ENCODE peak calls at places on chromosome 12, in five cellular contexts. E, S, C, L and T are unnamed samples.
A peak's percentile ranks its signal among the peaks of the same experiment; 100 is the strongest.

GRCh38 chr12:57141249-57141648 is 6.2 kb downstream of the LRP1-AS start:
- DNase-seq in E (no peak), S (no peak), C (no peak), L (no peak), T (no peak)

GRCh38 chr12:53514626-53515290 is 7.5 kb upstream of the NPFF start:
- DNase-seq in E (no peak), S (no peak), C (no peak), L (no peak), T (no peak)

GRCh38 chr12:68349921-68350606 is 17.9 kb upstream of the MDM1 start:
- DNase-seq in E (no peak), S (no peak), C (no peak), L (no peak), T (no peak)

GRCh38 chr12:59895161-59895785 is 299.4 kb downstream of the SLC16A7 start:
- DNase-seq in E (no peak), S (no peak), C (no peak), L (no peak), T (no peak)

GRCh38 chr12:6613776-6614512 is 6.8 kb upstream of the CHD4 start:
- DNase-seq in E (peak; percentile 50), S (peak; percentile 92), C (peak; percentile 97), L (peak; percentile 62), T (peak; percentile 37)

GRCh38 chr12:31325524-31325875 is 450 bp downstream of the SINHCAF start:
- DNase-seq in E (peak; percentile 21), S (no peak), C (no peak), L (no peak), T (no peak)

GRCh38 chr12:6072302-6072752 is 52.1 kb downstream of the VWF start:
- DNase-seq in E (no peak), S (peak; percentile 78), C (no peak), L (no peak), T (no peak)

GRCh38 chr12:117042171-117042809 is 56.9 kb downstream of the TESC start:
- DNase-seq in E (no peak), S (peak; percentile 34), C (no peak), L (peak; percentile 27), T (no peak)

GRCh38 chr12:109739747-109740693 is 26.4 kb downstream of the FAM222A start:
- DNase-seq in E (peak; percentile 26), S (no peak), C (no peak), L (peak; percentile 69), T (peak; percentile 69)

GRCh38 chr12:202081-202731 is 11.8 kb downstream of the SLC6A12 start:
- DNase-seq in E (no peak), S (no peak), C (no peak), L (no peak), T (no peak)

GRCh38 chr12:5135126-5135525 is 91.4 kb downstream of the KCNA5 start:
- DNase-seq in E (no peak), S (no peak), C (no peak), L (no peak), T (no peak)

GRCh38 chr12:47885012-47885501 is 19.7 kb downstream of the VDR start:
- DNase-seq in E (no peak), S (no peak), C (no peak), L (no peak), T (no peak)

GRCh38 chr12:129049917-129050316 is 196.6 kb downstream of the GLT1D1 start:
- DNase-seq in E (no peak), S (peak; percentile 28), C (no peak), L (no peak), T (peak; percentile 35)

GRCh38 chr12:115260807-115261161 is 576.8 kb upstream of the TBX3 start:
- DNase-seq in E (no peak), S (no peak), C (no peak), L (no peak), T (no peak)

GRCh38 chr12:79168687-79169086 is 304.1 kb downstream of the SYT1 start:
- DNase-seq in E (no peak), S (no peak), C (no peak), L (no peak), T (no peak)

GRCh38 chr12:47920913-47921312 is 16.1 kb upstream of the VDR start:
- DNase-seq in E (no peak), S (no peak), C (no peak), L (no peak), T (no peak)

GRCh38 chr12:115762934-115763333 is 514.6 kb downstream of the MED13L start:
- DNase-seq in E (no peak), S (no peak), C (no peak), L (no peak), T (no peak)

GRCh38 chr12:109223211-109223610 is 85.9 kb downstream of the FOXN4 start:
- DNase-seq in E (no peak), S (no peak), C (no peak), L (no peak), T (no peak)

GRCh38 chr12:95446511-95446910 is 27.4 kb upstream of the METAP2 start:
- DNase-seq in E (no peak), S (peak; percentile 29), C (no peak), L (peak; percentile 38), T (no peak)

GRCh38 chr12:101680647-101681046 is 16.8 kb upstream of the CHPT1 start:
- DNase-seq in E (no peak), S (no peak), C (no peak), L (no peak), T (no peak)

GRCh38 chr12:26803552-26803951 is 29.4 kb downstream of the ITPR2 start:
- DNase-seq in E (no peak), S (no peak), C (no peak), L (no peak), T (no peak)

GRCh38 chr12:77796775-77797174 is 33.9 kb upstream of the NAV3 start:
- DNase-seq in E (no peak), S (no peak), C (no peak), L (no peak), T (no peak)

GRCh38 chr12:52876371-52876770 is 27.6 kb upstream of the KRT78 start:
- DNase-seq in E (no peak), S (no peak), C (no peak), L (no peak), T (no peak)

GRCh38 chr12:2343672-2344071 is 290.9 kb downstream of the CACNA1C start:
- DNase-seq in E (no peak), S (no peak), C (peak; percentile 19), L (no peak), T (no peak)

GRCh38 chr12:59678759-59679411 is 83.1 kb downstream of the SLC16A7 start:
- DNase-seq in E (no peak), S (no peak), C (no peak), L (no peak), T (no peak)

GRCh38 chr12:109115404-109115757 is 1.0 kb upstream of the ACACB start:
- DNase-seq in E (no peak), S (no peak), C (no peak), L (no peak), T (no peak)

GRCh38 chr12:39626033-39626814 is 6.6 kb upstream of the ABCD2 start:
- DNase-seq in E (no peak), S (no peak), C (no peak), L (no peak), T (no peak)

GRCh38 chr12:95547522-95548055 is 3.7 kb downstream of the USP44 start:
- DNase-seq in E (peak; percentile 17), S (no peak), C (no peak), L (no peak), T (peak; percentile 17)

GRCh38 chr12:51951843-51952722 is 584 bp downstream of the ACVR1B start:
- DNase-seq in E (no peak), S (no peak), C (no peak), L (peak; percentile 33), T (peak; percentile 41)

GRCh38 chr12:29428630-29429029 is 47.7 kb upstream of the ERGIC2 start:
- DNase-seq in E (no peak), S (peak; percentile 66), C (peak; percentile 95), L (no peak), T (no peak)